ENCODE peak calls at places on chromosome 20, in five cellular contexts. Z is transverse colon, D is suprapubic skin, A is ovary, L is H1. W is an unnamed sample. For H3K4me1, the result is how much of the 10 kb centered on the place peaks cover.

GRCh38 chr20:1813101-1813529 is 82.1 kb upstream of the SIRPA start:
- DNase-seq in L (no peak), A (peak), D (no peak), Z (peak), W (peak)

GRCh38 chr20:8858181-8858794 is 210.6 kb upstream of the PLCB4 start:
- DNase-seq in A (no peak), Z (no peak), L (no peak), D (no peak), W (no peak)

GRCh38 chr20:60224914-60225313 is 266.7 kb downstream of the CDH26 start:
- DNase-seq in Z (no peak), A (no peak), L (no peak), D (no peak), W (no peak)

GRCh38 chr20:49811825-49812462 is 684 bp upstream of the SLC9A8 start:
- DNase-seq in L (no peak), A (no peak), Z (no peak), D (no peak), W (no peak)

GRCh38 chr20:39850236-39850635 is 838.8 kb downstream of the MAFB start:
- DNase-seq in L (no peak), A (no peak), D (no peak), Z (no peak), W (no peak)

GRCh38 chr20:4554346-4554745 is 167.4 kb upstream of the PRND start:
- DNase-seq in Z (no peak), L (no peak), D (no peak), A (no peak), W (no peak)

GRCh38 chr20:859661-860294 is 26.3 kb downstream of the FAM110A start:
- DNase-seq in D (no peak), L (no peak), Z (no peak), A (no peak), W (no peak)

GRCh38 chr20:48051810-48052491 is 266.7 kb upstream of the SULF2 start:
- DNase-seq in A (no peak), Z (no peak), L (no peak), D (no peak), W (no peak)

GRCh38 chr20:7723284-7723683 is 217.0 kb downstream of the HAO1 start:
- DNase-seq in A (no peak), D (no peak), Z (no peak), L (no peak), W (no peak)

GRCh38 chr20:34927736-34928135 is 27.9 kb downstream of the GSS start:
- DNase-seq in L (no peak), Z (no peak), D (no peak), A (no peak), W (no peak)

GRCh38 chr20:17654649-17655285 is 27.3 kb downstream of the RRBP1 start:
- DNase-seq in Z (peak), D (no peak), A (peak), L (no peak), W (peak)

GRCh38 chr20:8094845-8095244 is 37.2 kb upstream of the PLCB1 start:
- DNase-seq in Z (no peak), D (no peak), L (no peak), A (no peak), W (no peak)

GRCh38 chr20:58938541-58938940 is 42.5 kb upstream of the NELFCD start:
- DNase-seq in D (no peak), A (no peak), Z (no peak), L (no peak), W (no peak)

GRCh38 chr20:10111144-10111771 is 76.5 kb downstream of the ANKEF1 start:
- DNase-seq in Z (peak), L (no peak), A (no peak), D (no peak), W (no peak)

GRCh38 chr20:44033344-44033743 is 118.7 kb downstream of the TOX2 start:
- DNase-seq in L (no peak), Z (no peak), A (no peak), D (no peak), W (no peak)

GRCh38 chr20:951384-952169 is 35.4 kb upstream of the ANGPT4 start:
- DNase-seq in Z (no peak), D (no peak), L (no peak), A (no peak), W (no peak)

GRCh38 chr20:58228484-58229197 is at the start of gene ANKRD60:
- DNase-seq in D (peak), L (no peak), Z (no peak), A (peak), W (no peak)

GRCh38 chr20:50663095-50663821 is 28.1 kb downstream of the RIPOR3 start:
- DNase-seq in Z (no peak), L (no peak), D (no peak), A (no peak), W (no peak)

GRCh38 chr20:46375771-46376170 is 30.6 kb downstream of the ELMO2 start:
- DNase-seq in A (no peak), L (no peak), D (no peak), Z (no peak), W (no peak)

GRCh38 chr20:59996112-59996511 is 37.9 kb downstream of the CDH26 start:
- DNase-seq in Z (no peak), D (no peak), A (no peak), L (no peak), W (no peak)

GRCh38 chr20:38877483-38877882 is 48.7 kb upstream of the FAM83D start:
- DNase-seq in Z (no peak), D (no peak), A (no peak), L (no peak), W (no peak)

GRCh38 chr20:50651676-50652075 is 39.7 kb downstream of the RIPOR3 start:
- DNase-seq in A (no peak), Z (no peak), D (no peak), L (no peak), W (no peak)

GRCh38 chr20:33370296-33370695 is 31.0 kb downstream of the CDK5RAP1 start:
- DNase-seq in L (no peak), D (no peak), A (no peak), Z (peak), W (no peak)

GRCh38 chr20:25195962-25196700 is 619 bp downstream of the ENTPD6 start:
- DNase-seq in A (no peak), Z (peak), D (peak), L (no peak), W (no peak)

GRCh38 chr20:20571068-20571780 is 141.2 kb downstream of the RALGAPA2 start:
- DNase-seq in A (no peak), Z (no peak), L (no peak), D (no peak), W (no peak)

GRCh38 chr20:7207186-7207585 is 439.7 kb downstream of the BMP2 start:
- DNase-seq in Z (no peak), A (no peak), D (no peak), L (no peak), W (no peak)

GRCh38 chr20:4613718-4614620 is 107.7 kb upstream of the PRND start:
- DNase-seq in A (no peak), L (no peak), D (no peak), Z (peak), W (peak)

GRCh38 chr20:17822039-17822438 is 122.3 kb downstream of the BANF2 start:
- DNase-seq in Z (peak), A (no peak), L (no peak), D (no peak), W (no peak)

DNA sequence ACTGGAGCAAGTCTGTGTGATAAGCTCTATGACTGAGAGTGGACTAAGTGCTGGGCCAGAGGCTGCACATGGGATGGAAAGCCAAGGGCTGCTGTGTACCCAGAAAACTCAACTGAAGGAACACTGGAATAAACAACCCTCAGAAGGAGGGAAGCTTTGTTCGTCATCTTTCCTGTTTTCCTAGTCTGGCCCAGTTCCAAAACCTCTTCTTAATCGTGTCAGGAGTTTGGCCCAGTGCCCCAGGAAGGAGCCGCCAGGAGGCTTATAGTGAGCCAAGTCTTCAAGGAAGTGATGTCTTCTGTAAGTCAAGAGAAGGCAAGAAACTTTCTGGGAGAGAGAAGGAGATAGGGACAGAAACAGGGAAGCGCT is 23.3 kb upstream of the TOP1 start:
- DNase-seq in A (peak), D (peak), L (no peak), Z (peak), W (peak)
- TF ChIP-seq CTCF in A (no peak), D (no peak), L (no peak), Z (no peak), W (no peak)

GRCh38 chr20:22795455-22795854 is 211.1 kb upstream of the FOXA2 start:
- DNase-seq in D (no peak), A (no peak), Z (no peak), L (no peak), W (no peak)
- H3K4me1 ChIP-seq in D (under half), A (under half), Z (under half), L (under half), W (under half)

DNA sequence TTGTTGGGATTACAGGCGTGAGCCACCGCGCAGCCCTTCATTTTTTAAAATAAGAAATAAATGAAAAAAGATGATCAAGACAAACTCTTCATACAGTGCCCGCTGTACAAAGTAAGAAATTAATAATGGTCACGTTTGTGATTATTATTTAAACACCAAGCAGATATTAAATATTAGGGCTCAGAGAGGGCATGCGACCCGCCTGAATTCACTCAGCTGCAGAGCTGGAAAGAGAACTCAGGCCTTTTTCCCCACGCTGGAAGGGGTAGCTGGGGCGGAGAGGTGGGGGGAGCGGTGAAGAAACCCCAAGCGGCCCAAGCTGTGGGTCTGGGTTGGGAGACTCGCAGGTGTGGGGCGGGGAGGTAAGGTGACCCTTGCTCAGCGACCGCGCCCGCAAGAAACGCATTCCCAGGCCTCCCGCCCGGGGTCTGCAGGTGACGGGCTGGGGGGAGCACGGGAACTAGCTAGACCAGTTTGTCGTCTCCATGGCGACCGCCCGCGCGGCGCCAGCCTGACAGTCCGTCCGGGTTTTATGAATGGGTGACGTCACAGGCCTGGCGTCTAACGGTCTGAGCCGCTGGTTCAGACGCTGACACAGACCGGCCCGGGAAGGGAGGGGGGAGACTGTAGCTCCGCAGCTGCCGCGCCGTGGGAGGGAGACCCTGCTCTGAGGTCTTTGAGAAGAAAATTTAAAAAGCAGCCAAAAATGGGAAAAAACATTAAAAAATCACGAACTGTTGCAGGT is 1.1 kb upstream of the ID1 start:
- DNase-seq in L (peak), A (peak), D (peak), Z (peak), W (peak)
- TF ChIP-seq EP300 in L (peak), A (no peak), D (no peak), Z (peak), W (peak)

GRCh38 chr20:54105653-54106052 is 35.3 kb upstream of the BCAS1 start:
- DNase-seq in D (no peak), L (no peak), A (no peak), Z (no peak), W (no peak)

GRCh38 chr20:54102543-54102942 is 32.1 kb upstream of the BCAS1 start:
- DNase-seq in L (no peak), Z (no peak), D (no peak), A (no peak), W (no peak)

GRCh38 chr20:54100563-54100962 is 30.2 kb upstream of the BCAS1 start:
- DNase-seq in A (no peak), Z (no peak), L (no peak), D (no peak), W (no peak)

GRCh38 chr20:54103762-54104600 is 33.6 kb upstream of the BCAS1 start:
- DNase-seq in L (no peak), Z (peak), A (no peak), D (no peak), W (no peak)

DNA sequence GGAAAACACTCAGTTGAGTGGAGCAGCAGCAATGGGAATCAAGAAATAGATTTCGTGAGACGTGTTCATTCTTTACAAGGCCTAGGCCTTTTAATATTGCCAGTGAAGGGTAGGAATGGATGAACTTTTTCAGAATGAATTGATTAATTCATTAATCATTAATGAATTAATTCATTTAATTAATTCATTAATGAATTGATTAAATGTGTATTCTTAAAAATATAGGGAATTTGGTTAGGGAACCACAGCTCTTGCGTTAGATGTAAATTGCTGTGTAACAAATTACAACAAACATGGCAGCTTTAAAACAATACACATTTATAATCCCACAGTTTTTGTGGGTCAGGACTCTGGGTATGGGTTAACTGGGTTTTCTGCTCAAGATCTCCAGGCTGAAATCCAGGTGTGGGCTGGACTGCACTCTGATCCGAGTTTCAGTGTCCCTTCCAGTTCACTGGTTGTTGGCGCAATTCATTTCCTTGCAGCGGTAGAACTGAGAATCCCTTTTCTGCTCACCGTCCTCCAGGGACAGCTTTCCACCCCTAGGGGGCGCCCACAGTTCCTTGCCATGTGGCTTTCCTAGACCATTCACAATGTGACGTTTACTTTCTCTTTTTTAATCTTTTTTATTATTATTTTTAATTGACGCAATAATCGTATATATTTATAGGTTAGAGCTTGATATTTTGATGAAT is 32.8 kb upstream of the BCAS1 start:
- DNase-seq in Z (peak), D (no peak), A (peak), L (peak), W (peak)
- TF ChIP-seq CTCF in Z (peak), D (no peak), A (no peak), L (peak), W (peak)

GRCh38 chr20:63574829-63575720 is 1.0 kb upstream of the HELZ2 start:
- DNase-seq in L (no peak), Z (no peak), D (no peak), A (no peak), W (no peak)

GRCh38 chr20:63573739-63574131 is 304 bp downstream of the HELZ2 start:
- DNase-seq in Z (no peak), L (no peak), A (no peak), D (no peak), W (no peak)

GRCh38 chr20:63572071-63572787 is 1.8 kb downstream of the HELZ2 start:
- DNase-seq in Z (no peak), L (no peak), D (no peak), A (no peak), W (no peak)

GRCh38 chr20:63574156-63574828 is at the start of gene HELZ2:
- DNase-seq in Z (peak), D (peak), L (no peak), A (peak), W (peak)

GRCh38 chr20:63572788-63573738 is 976 bp downstream of the HELZ2 start:
- DNase-seq in D (no peak), L (no peak), Z (no peak), A (no peak), W (no peak)
- H3K4me1 ChIP-seq in D (under half), L (under half), Z (under half), A (under half), W (under half)

W was measured in tibial nerve.